ENCODE peak calls at places on chromosomes 5 and 9, in five cellular contexts. X, O, L, I and V are unnamed samples.

GRCh38 chr5:55816342-55816741 is 34.8 kb upstream of the IL31RA start:
- DNase-seq in X (no peak), O (no peak), L (no peak), I (no peak), V (no peak)

GRCh38 chr9:81250606-81251005 is 438.7 kb downstream of the TLE1 start:
- DNase-seq in X (no peak), O (no peak), L (no peak), I (no peak), V (no peak)

GRCh38 chr5:145660897-145661650 is 174.1 kb downstream of the PRELID2 start:
- DNase-seq in X (no peak), O (no peak), L (no peak), I (no peak), V (no peak)

GRCh38 chr9:8718121-8718725 is 918.6 kb upstream of the DMAC1 start:
- DNase-seq in X (no peak), O (no peak), L (no peak), I (no peak), V (no peak)

GRCh38 chr9:21585756-21586752 is 103.9 kb upstream of the IFNE start:
- DNase-seq in X (no peak), O (no peak), L (no peak), I (no peak), V (no peak)

GRCh38 chr9:79817469-79818004 is 245.8 kb downstream of the TLE4 start:
- DNase-seq in X (no peak), O (no peak), L (no peak), I (no peak), V (no peak)

GRCh38 chr9:1173211-1173610 is 123.1 kb downstream of the DMRT2 start:
- DNase-seq in X (no peak), O (no peak), L (no peak), I (no peak), V (no peak)

GRCh38 chr9:137721479-137721878 is 102.7 kb downstream of the EHMT1 start:
- DNase-seq in X (no peak), O (no peak), L (no peak), I (no peak), V (no peak)

GRCh38 chr5:83474986-83475385 is 3.4 kb downstream of the VCAN start:
- DNase-seq in X (no peak), O (no peak), L (no peak), I (no peak), V (no peak)

GRCh38 chr5:110354896-110355295 is 371.6 kb downstream of the TMEM232 start:
- DNase-seq in X (no peak), O (no peak), L (no peak), I (no peak), V (no peak)

GRCh38 chr9:90900130-90900529 is 98.5 kb downstream of the SYK start:
- DNase-seq in X (no peak), O (no peak), L (no peak), I (no peak), V (no peak)

GRCh38 chr5:116810937-116811336 is 236.3 kb upstream of the SEMA6A start:
- DNase-seq in X (no peak), O (no peak), L (no peak), I (no peak), V (no peak)

GRCh38 chr5:115774684-115775083 is 41.8 kb downstream of the CDO1 start:
- DNase-seq in X (no peak), O (no peak), L (no peak), I (no peak), V (no peak)

GRCh38 chr9:21017092-21017491 is 14.3 kb downstream of the HACD4 start:
- DNase-seq in X (no peak), O (no peak), L (no peak), I (no peak), V (no peak)

GRCh38 chr9:129702563-129702962 is 37.1 kb downstream of the PRRX2 start:
- DNase-seq in X (no peak), O (no peak), L (no peak), I (no peak), V (no peak)

GRCh38 chr5:104576677-104577076 is 1014.1 kb upstream of the NUDT12 start:
- DNase-seq in X (no peak), O (no peak), L (no peak), I (no peak), V (no peak)

GRCh38 chr9:131798166-131798565 is 58.3 kb upstream of the RAPGEF1 start:
- DNase-seq in X (no peak), O (no peak), L (no peak), I (no peak), V (no peak)

DNA sequence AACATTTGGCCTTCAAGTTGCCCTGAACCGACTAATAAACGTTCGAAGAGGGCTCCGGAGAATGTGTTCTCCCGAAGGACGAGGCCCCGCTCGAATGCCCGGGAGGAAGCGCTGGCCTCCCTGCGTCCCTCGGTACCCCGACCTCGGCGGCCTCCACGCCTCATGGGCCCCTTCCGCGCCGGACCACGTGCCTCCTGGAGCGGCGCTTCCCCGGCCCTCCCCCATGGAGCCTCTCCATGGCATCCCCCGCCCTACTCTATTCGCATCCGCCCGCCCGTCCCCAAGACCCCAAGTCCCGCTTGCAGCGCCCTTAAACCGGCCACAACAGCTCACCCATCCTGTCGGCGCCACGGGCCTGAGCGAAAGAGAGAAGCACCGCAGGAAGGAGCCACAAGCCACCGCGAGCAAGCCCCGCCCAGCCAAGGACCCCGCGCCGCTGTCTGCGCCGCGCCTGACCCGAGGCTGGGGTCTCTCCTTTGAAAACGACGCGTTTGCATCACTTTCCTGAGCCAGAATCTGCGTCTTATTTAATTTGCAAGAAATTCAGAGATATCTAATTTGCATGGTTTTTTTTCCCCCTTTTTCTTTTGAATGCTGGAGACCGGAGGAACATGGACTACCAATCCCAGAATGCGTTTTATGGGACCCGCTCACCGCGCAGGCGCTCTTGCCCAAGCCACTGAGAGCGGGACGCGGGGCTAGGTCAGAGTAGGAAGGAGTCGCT is at the start of gene RPS23:
- DNase-seq in X (peak), O (peak), L (peak), I (peak), V (peak)
- TF ChIP-seq POLR2A in X (peak), O (peak), L (peak), I (peak), V (peak)

GRCh38 chr9:6758418-6759113 is 793 bp downstream of the KDM4C start:
- DNase-seq in X (no peak), O (peak), L (peak), I (no peak), V (peak)
- TF ChIP-seq TAF1 in X (peak), O (peak), L (no peak), I (peak), V (peak)

GRCh38 chr5:133111299-133111698 is 59.5 kb downstream of the HSPA4 start:
- DNase-seq in X (peak), O (peak), L (peak), I (peak), V (peak)
- TF ChIP-seq POLR2AphosphoS5 in X (no peak), O (no peak), L (no peak), I (no peak), V (no peak)

DNA sequence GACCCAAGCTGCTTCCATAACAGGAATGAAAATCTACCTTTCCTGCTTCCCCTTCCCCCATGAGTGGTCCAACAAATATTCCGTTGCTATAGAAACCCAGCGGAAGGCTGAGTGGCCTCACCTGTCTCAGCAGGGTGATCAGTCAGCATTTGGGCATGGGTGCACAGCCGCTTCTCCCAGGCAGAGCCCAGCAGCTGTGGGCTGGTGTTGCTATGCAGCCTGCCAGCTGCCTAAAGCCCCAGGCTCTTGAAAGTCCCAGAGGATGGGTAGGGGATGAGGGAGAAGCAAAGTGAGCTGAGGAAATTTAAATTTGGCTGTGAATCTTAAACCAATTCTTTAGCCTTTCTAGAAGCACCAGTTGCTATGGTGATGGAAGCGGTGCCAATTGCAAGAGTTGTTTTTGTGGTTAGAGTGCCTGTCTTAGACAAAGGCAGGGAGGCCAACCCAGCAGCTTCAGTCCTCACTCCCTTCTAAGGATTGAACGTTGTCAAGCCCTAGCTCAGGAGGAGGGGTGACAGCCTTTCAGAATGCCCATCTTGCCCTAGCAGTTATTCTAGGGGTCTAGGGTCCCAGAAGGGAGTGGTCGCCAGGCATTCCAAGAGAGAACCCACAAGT is 151.5 kb upstream of the PITX1 start:
- DNase-seq in X (no peak), O (no peak), L (no peak), I (no peak), V (no peak)
- TF ChIP-seq POLR2A in X (no peak), O (no peak), L (no peak), I (no peak), V (no peak)

GRCh38 chr5:144142030-144142825 is 28.2 kb downstream of the YIPF5 start:
- DNase-seq in X (no peak), O (no peak), L (no peak), I (peak), V (peak)
- TF ChIP-seq TAF1 in X (no peak), O (no peak), L (no peak), I (no peak), V (no peak)

GRCh38 chr5:77935516-77936364 is 159.6 kb upstream of the TBCA start:
- DNase-seq in X (no peak), O (no peak), L (no peak), I (peak), V (no peak)
- TF ChIP-seq POLR2AphosphoS5 in X (no peak), O (no peak), L (no peak), I (no peak), V (no peak)

GRCh38 chr9:122900791-122901190 is 4.4 kb downstream of the RC3H2 start:
- DNase-seq in X (no peak), O (no peak), L (no peak), I (no peak), V (no peak)

GRCh38 chr9:122904466-122904822 is 715 bp downstream of the RC3H2 start:
- DNase-seq in X (peak), O (peak), L (no peak), I (no peak), V (no peak)

GRCh38 chr9:122904823-122905710 is at the start of gene RC3H2:
- DNase-seq in X (peak), O (peak), L (peak), I (peak), V (peak)
- TF ChIP-seq POLR2A in X (peak), O (peak), L (peak), I (peak), V (peak)

DNA sequence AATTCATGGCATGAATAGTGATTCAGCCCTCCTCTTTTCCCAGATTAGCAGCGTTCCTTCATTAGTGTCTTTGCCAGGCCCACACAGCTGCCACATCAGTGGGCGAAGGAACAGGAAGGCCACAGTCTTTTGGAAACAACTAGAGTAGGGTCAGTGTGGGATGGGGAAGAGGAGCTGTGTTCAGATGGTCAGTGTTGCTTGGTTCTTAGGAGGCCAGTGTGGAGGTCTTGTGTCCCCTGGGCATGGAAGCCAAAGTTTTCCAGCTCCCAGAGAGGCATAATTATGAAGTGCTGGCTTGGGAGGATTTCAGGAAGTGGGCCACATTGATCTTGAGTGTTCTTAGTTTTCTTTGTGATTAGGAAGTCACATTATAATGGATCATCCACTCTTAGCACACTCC is 269.6 kb downstream of the PSAT1 start:
- DNase-seq in X (no peak), O (no peak), L (no peak), I (no peak), V (no peak)
- TF ChIP-seq TAF1 in X (no peak), O (no peak), L (no peak), I (no peak), V (no peak)

DNA sequence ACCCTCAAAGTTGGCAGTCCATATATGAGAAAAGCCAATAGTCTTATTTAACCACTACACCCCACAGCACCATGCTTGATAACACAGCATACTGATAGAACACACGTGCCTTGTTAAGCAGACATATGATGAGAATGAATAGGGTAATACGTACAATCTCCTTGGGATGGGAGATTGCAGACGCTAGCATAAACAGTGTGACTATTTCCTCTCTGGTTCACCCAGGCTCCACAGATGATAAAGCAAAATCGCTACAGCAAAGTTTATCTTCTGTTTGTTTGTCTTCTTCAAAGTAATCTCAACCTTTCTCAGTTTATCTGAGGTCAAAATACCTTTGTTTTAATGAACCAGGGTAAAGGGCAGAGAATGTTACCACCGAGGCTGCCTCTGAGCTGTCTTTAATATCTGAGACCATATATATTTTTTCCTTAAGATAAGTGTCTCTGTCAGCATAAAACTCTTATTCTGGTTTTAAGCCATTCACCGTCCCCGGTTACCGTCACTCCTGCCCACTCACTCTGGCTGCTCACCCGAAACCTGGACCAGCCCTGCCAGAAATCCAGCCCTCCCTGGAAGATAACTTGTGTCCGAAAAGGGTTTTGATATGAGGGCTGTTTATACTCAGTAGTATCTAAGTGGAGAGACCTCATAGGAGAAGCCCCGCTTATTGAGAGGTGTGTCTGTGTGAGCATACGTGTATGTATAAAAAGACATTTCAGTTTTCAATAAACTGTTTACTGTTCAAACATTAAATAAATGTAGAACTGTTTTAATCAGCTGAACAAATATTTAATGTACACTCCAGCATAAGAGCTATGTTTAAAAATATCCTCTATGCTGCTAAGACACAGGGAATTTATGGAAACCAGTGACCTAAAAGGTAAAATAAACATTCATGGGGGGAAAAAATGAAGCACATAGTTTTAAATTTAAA is 465.4 kb downstream of the RASEF start:
- DNase-seq in X (no peak), O (no peak), L (no peak), I (no peak), V (no peak)
- TF ChIP-seq POLR2AphosphoS5 in X (no peak), O (no peak), L (no peak), I (no peak), V (no peak)